ENCODE peak calls at places on chromosomes 5 and 9, in four cellular contexts. Y is esophagus squamous epithelium, M is HepG2, A is uterus. O is an unnamed sample.

GRCh38 chr5:1213508-1214162 is 11.5 kb upstream of the SLC6A18 start:
- DNase-seq in Y (no peak), M (no peak), A (no peak), O (no peak)

GRCh38 chr9:82532504-82532903 is 530.4 kb downstream of the RASEF start:
- DNase-seq in Y (no peak), M (peak), A (no peak), O (peak)

GRCh38 chr5:178854284-178854683 is 5.5 kb upstream of the ZNF354B start:
- DNase-seq in Y (no peak), M (no peak), A (no peak), O (no peak)

GRCh38 chr5:72556351-72557146 is 49.3 kb upstream of the ZNF366 start:
- DNase-seq in Y (no peak), M (peak), A (peak), O (peak)

GRCh38 chr9:114309096-114309495 is 13.8 kb upstream of the ORM1 start:
- DNase-seq in Y (no peak), M (no peak), A (peak), O (no peak)

GRCh38 chr9:79973627-79974026 is 401.9 kb downstream of the TLE4 start:
- DNase-seq in Y (no peak), M (no peak), A (no peak), O (no peak)

GRCh38 chr9:70340572-70340971 is 73.9 kb downstream of the KLF9 start:
- DNase-seq in Y (no peak), M (peak), A (no peak), O (peak)

GRCh38 chr5:40428129-40428528 is 251.6 kb upstream of the PTGER4 start:
- DNase-seq in Y (no peak), M (no peak), A (no peak), O (peak)

GRCh38 chr5:116738270-116738947 is 163.8 kb upstream of the SEMA6A start:
- DNase-seq in Y (no peak), M (no peak), A (peak), O (no peak)

GRCh38 chr9:32394381-32395049 is 10.1 kb downstream of the ACO1 start:
- DNase-seq in Y (no peak), M (no peak), A (no peak), O (no peak)

GRCh38 chr9:90774682-90775081 is 26.9 kb upstream of the SYK start:
- DNase-seq in Y (no peak), M (no peak), A (no peak), O (no peak)
- TF ChIP-seq CTCF in Y (no peak), M (no peak), A (no peak), O (no peak)

DNA sequence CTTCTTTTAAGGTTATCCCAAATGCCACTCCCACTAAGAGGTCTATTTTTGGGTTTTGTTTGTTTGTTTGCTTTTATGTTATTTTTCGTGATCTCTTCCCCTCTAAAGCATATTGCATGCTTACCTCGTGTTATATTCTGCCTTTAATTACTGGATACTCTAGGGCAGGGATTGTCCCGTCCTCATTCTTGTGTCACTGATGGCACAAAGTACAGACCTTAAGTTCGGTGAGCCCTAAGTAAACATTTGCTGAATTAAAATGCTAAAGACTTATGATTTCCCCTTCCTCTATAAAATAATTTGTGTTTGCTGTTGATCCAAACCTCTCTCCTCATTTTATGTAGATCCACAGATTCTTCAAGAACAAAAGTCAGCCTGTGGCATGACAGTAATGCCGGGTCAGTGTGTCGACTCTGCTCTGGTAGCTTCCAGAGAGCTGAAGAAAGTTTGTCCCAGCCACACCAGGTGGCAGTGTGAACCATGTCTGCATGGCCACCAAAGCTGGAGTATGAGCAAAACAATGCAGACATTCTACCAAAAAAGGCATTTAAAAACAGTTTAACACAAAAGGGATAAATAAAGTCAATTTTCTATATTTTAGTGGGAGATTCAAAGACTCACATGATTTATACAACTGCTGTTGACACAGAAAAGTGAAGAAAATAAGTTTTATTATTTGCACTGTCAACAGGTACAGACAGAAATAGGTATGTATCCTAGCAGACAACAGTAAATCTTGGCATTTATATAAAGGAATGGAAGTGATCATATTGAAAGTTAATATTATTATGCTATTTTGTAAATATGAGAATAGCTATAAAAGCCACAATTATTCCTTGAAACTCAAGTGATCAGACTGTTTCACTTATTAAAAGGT is 17.9 kb upstream of the POC5 start:
- DNase-seq in Y (no peak), M (peak), A (no peak), O (peak)
- TF ChIP-seq CTCF in Y (no peak), M (peak), A (no peak), O (peak)

DNA sequence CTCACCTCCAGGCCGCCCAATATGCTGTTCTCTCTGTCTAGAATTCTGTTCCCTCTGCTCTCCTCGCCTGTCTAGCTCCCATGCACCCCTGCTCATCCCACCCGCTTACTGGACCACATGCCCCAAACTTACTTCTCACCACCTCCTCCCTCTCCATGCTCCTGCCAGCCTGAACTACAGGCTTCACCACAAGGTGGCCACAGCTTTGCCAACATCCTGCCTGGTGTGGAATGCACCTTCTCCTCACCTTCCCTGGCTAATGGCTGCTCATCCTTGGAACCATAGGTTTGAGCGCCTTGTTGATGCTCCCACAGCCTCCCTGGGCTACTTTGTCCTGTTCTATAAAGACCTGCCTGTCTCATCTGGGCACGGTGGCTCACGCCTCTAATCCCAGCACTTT is 9.6 kb downstream of the LAMC3 start:
- DNase-seq in Y (no peak), M (peak), A (no peak), O (no peak)
- TF ChIP-seq CTCF in Y (no peak), M (peak), A (no peak), O (peak)

DNA sequence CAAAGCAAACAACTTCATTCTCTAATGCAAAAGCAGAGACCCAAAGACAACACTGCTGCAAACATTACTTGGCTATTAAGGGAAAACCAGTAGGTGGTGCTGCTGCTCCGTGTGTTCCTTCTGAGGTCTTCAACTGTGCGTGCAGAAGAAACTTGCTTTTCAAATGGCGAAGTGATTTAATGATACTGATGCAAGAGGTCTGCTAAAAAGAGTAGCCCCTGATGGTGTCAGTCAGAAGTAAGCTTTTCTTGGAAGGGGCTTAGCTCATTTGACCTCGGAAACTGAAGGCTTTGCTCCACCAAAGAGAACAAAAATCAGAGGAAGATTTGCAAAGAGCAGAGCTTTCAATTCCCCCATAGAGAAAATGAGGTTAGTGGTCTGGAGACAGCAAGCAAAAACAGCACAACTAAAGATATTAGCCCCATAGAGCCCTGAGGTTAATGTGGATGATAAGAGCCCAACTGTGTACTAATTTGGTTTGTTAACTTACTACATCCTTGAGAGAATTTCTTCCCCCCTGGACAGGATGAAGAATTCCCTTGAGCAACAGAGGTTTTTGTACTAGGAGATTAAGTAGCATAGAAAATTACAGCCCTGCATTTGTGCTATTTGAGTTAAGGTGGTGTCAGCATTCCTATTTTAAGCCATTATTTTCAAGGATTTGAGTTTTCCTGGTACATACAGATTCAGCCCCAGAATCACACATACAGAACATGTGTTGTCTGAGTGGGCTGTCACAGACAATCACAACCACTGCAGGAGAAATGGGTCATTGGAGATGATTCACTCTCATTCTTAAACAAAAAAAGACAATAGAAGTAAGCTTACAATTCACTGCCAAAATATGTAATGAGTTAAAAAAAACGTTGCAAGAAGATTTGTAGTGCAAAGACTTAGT is 153.2 kb upstream of the C9orf72 start:
- DNase-seq in Y (no peak), M (peak), A (peak), O (peak)
- TF ChIP-seq CTCF in Y (peak), M (peak), A (peak), O (peak)

GRCh38 chr9:92528537-92528851 is 7.3 kb downstream of the ECM2 start:
- DNase-seq in Y (no peak), M (no peak), A (no peak), O (no peak)
- TF ChIP-seq CTCF in Y (no peak), M (no peak), A (no peak), O (no peak)

GRCh38 chr9:111475195-111475594 is 9.0 kb downstream of the ECPAS start:
- DNase-seq in Y (no peak), M (no peak), A (no peak), O (no peak)
- TF ChIP-seq CTCF in Y (no peak), M (no peak), A (no peak), O (no peak)

O was measured in choroid plexus epithelial cell.